ENCODE peak calls at places on chromosomes 12 and 14, in nine cellular contexts. One of them, this sample, is unnamed.

GRCh38 chr12:88951860-88952483 is 371.7 kb upstream of the KITLG start:
- DNase-seq in Calu3: no peak
- DNase-seq in AG10803: no peak
- DNase-seq in prostate gland: no peak
- DNase-seq in testis: no peak
- DNase-seq in astrocyte of the cerebellum: no peak
- DNase-seq in cardiac muscle cell: no peak
- DNase-seq in epithelial cell of esophagus: no peak
- DNase-seq in tibial artery: no peak
- DNase-seq in this sample: no peak

GRCh38 chr12:27332407-27333310 is at the start of gene BMAL2:
- DNase-seq in Calu3: peak
- DNase-seq in AG10803: peak
- DNase-seq in prostate gland: no peak
- DNase-seq in testis: peak
- DNase-seq in astrocyte of the cerebellum: no peak
- DNase-seq in cardiac muscle cell: peak
- DNase-seq in epithelial cell of esophagus: peak
- DNase-seq in tibial artery: no peak
- DNase-seq in this sample: peak

GRCh38 chr12:57772429-57773322 is at the start of gene EEF1AKMT3:
- DNase-seq in Calu3: peak
- DNase-seq in AG10803: peak
- DNase-seq in prostate gland: peak
- DNase-seq in testis: peak
- DNase-seq in astrocyte of the cerebellum: no peak
- DNase-seq in cardiac muscle cell: peak
- DNase-seq in epithelial cell of esophagus: peak
- DNase-seq in tibial artery: peak
- DNase-seq in this sample: no peak

GRCh38 chr12:64088431-64089349 is 133.4 kb downstream of the KICS2 start:
- DNase-seq in Calu3: peak
- DNase-seq in AG10803: peak
- DNase-seq in prostate gland: peak
- DNase-seq in testis: peak
- DNase-seq in astrocyte of the cerebellum: peak
- DNase-seq in cardiac muscle cell: peak
- DNase-seq in epithelial cell of esophagus: peak
- DNase-seq in tibial artery: peak
- DNase-seq in this sample: peak

GRCh38 chr12:57591567-57592325 is 754 bp downstream of the PIP4K2C start:
- DNase-seq in Calu3: peak
- DNase-seq in AG10803: peak
- DNase-seq in prostate gland: no peak
- DNase-seq in testis: peak
- DNase-seq in astrocyte of the cerebellum: no peak
- DNase-seq in cardiac muscle cell: peak
- DNase-seq in epithelial cell of esophagus: peak
- DNase-seq in tibial artery: peak
- DNase-seq in this sample: peak

GRCh38 chr14:105074601-105075053 is 9.4 kb upstream of the GPR132 start:
- DNase-seq in Calu3: no peak
- DNase-seq in AG10803: no peak
- DNase-seq in prostate gland: no peak
- DNase-seq in testis: no peak
- DNase-seq in astrocyte of the cerebellum: no peak
- DNase-seq in cardiac muscle cell: no peak
- DNase-seq in epithelial cell of esophagus: no peak
- DNase-seq in tibial artery: no peak
- DNase-seq in this sample: no peak

GRCh38 chr14:22118894-22119477 is 445.4 kb upstream of the OR4E1 start:
- DNase-seq in Calu3: no peak
- DNase-seq in AG10803: no peak
- DNase-seq in prostate gland: no peak
- DNase-seq in testis: no peak
- DNase-seq in astrocyte of the cerebellum: no peak
- DNase-seq in cardiac muscle cell: no peak
- DNase-seq in epithelial cell of esophagus: peak
- DNase-seq in tibial artery: no peak
- DNase-seq in this sample: no peak

GRCh38 chr14:91649930-91650329 is 82.0 kb downstream of the CATSPERB start:
- DNase-seq in Calu3: peak
- DNase-seq in AG10803: peak
- DNase-seq in prostate gland: peak
- DNase-seq in testis: peak
- DNase-seq in astrocyte of the cerebellum: peak
- DNase-seq in cardiac muscle cell: peak
- DNase-seq in epithelial cell of esophagus: peak
- DNase-seq in tibial artery: no peak
- DNase-seq in this sample: peak

GRCh38 chr14:90775441-90775840 is 40.8 kb downstream of the TTC7B start:
- DNase-seq in Calu3: no peak
- DNase-seq in AG10803: no peak
- DNase-seq in prostate gland: no peak
- DNase-seq in testis: no peak
- DNase-seq in astrocyte of the cerebellum: no peak
- DNase-seq in cardiac muscle cell: no peak
- DNase-seq in epithelial cell of esophagus: no peak
- DNase-seq in tibial artery: no peak
- DNase-seq in this sample: no peak

GRCh38 chr14:53002576-53002975 is 51.7 kb upstream of the FERMT2 start:
- DNase-seq in Calu3: no peak
- DNase-seq in AG10803: no peak
- DNase-seq in prostate gland: no peak
- DNase-seq in testis: peak
- DNase-seq in astrocyte of the cerebellum: no peak
- DNase-seq in cardiac muscle cell: no peak
- DNase-seq in epithelial cell of esophagus: no peak
- DNase-seq in tibial artery: no peak
- DNase-seq in this sample: peak

GRCh38 chr14:49492151-49492550 is 94.0 kb downstream of the RPS29 start:
- DNase-seq in Calu3: no peak
- DNase-seq in AG10803: no peak
- DNase-seq in prostate gland: no peak
- DNase-seq in testis: no peak
- DNase-seq in astrocyte of the cerebellum: no peak
- DNase-seq in cardiac muscle cell: no peak
- DNase-seq in epithelial cell of esophagus: no peak
- DNase-seq in tibial artery: no peak
- DNase-seq in this sample: no peak

GRCh38 chr14:99947695-99948094 is 117.5 kb upstream of the EVL start:
- DNase-seq in Calu3: no peak
- DNase-seq in AG10803: peak
- DNase-seq in prostate gland: no peak
- DNase-seq in testis: no peak
- DNase-seq in astrocyte of the cerebellum: no peak
- DNase-seq in cardiac muscle cell: no peak
- DNase-seq in epithelial cell of esophagus: peak
- DNase-seq in tibial artery: no peak
- DNase-seq in this sample: no peak

GRCh38 chr14:75128596-75128990 is 1.7 kb upstream of the NEK9 start:
- DNase-seq in Calu3: no peak
- DNase-seq in AG10803: no peak
- DNase-seq in prostate gland: no peak
- DNase-seq in testis: no peak
- DNase-seq in astrocyte of the cerebellum: no peak
- DNase-seq in cardiac muscle cell: no peak
- DNase-seq in epithelial cell of esophagus: no peak
- DNase-seq in tibial artery: no peak
- DNase-seq in this sample: no peak

GRCh38 chr14:75125617-75126016 is 1.2 kb downstream of the NEK9 start:
- DNase-seq in Calu3: no peak
- DNase-seq in AG10803: peak
- DNase-seq in prostate gland: no peak
- DNase-seq in testis: no peak
- DNase-seq in astrocyte of the cerebellum: no peak
- DNase-seq in cardiac muscle cell: no peak
- DNase-seq in epithelial cell of esophagus: peak
- DNase-seq in tibial artery: no peak
- DNase-seq in this sample: peak

GRCh38 chr14:75127903-75128595 is 1.2 kb upstream of the NEK9 start:
- DNase-seq in Calu3: no peak
- DNase-seq in AG10803: no peak
- DNase-seq in prostate gland: no peak
- DNase-seq in testis: no peak
- DNase-seq in astrocyte of the cerebellum: no peak
- DNase-seq in cardiac muscle cell: no peak
- DNase-seq in epithelial cell of esophagus: no peak
- DNase-seq in tibial artery: no peak
- DNase-seq in this sample: no peak

GRCh38 chr14:75126121-75126544 is 715 bp downstream of the NEK9 start:
- DNase-seq in Calu3: no peak
- DNase-seq in AG10803: no peak
- DNase-seq in prostate gland: no peak
- DNase-seq in testis: no peak
- DNase-seq in astrocyte of the cerebellum: no peak
- DNase-seq in cardiac muscle cell: no peak
- DNase-seq in epithelial cell of esophagus: no peak
- DNase-seq in tibial artery: no peak
- DNase-seq in this sample: no peak

GRCh38 chr14:75126679-75127473 is at the start of gene NEK9:
- DNase-seq in Calu3: peak
- DNase-seq in AG10803: peak
- DNase-seq in prostate gland: peak
- DNase-seq in testis: peak
- DNase-seq in astrocyte of the cerebellum: no peak
- DNase-seq in cardiac muscle cell: peak
- DNase-seq in epithelial cell of esophagus: peak
- DNase-seq in tibial artery: peak
- DNase-seq in this sample: peak
- TF ChIP-seq CTCF in Calu3: no peak
- TF ChIP-seq CTCF in AG10803: no peak
- TF ChIP-seq CTCF in prostate gland: no peak
- TF ChIP-seq CTCF in testis: no peak
- TF ChIP-seq CTCF in astrocyte of the cerebellum: no peak
- TF ChIP-seq CTCF in cardiac muscle cell: no peak
- TF ChIP-seq CTCF in epithelial cell of esophagus: no peak
- TF ChIP-seq CTCF in tibial artery: no peak
- TF ChIP-seq CTCF in this sample: no peak

GRCh38 chr14:87014854-87015253 is 978.1 kb downstream of the GALC start:
- DNase-seq in Calu3: no peak
- DNase-seq in AG10803: no peak
- DNase-seq in prostate gland: no peak
- DNase-seq in testis: no peak
- DNase-seq in astrocyte of the cerebellum: no peak
- DNase-seq in cardiac muscle cell: no peak
- DNase-seq in epithelial cell of esophagus: peak
- DNase-seq in tibial artery: no peak
- DNase-seq in this sample: no peak
- TF ChIP-seq CTCF in Calu3: no peak
- TF ChIP-seq CTCF in AG10803: peak
- TF ChIP-seq CTCF in prostate gland: no peak
- TF ChIP-seq CTCF in testis: no peak
- TF ChIP-seq CTCF in astrocyte of the cerebellum: no peak
- TF ChIP-seq CTCF in cardiac muscle cell: no peak
- TF ChIP-seq CTCF in epithelial cell of esophagus: peak
- TF ChIP-seq CTCF in tibial artery: no peak
- TF ChIP-seq CTCF in this sample: no peak

GRCh38 chr12:3291939-3292338 is 199.1 kb upstream of the PRMT8 start:
- DNase-seq in Calu3: no peak
- DNase-seq in AG10803: no peak
- DNase-seq in prostate gland: no peak
- DNase-seq in testis: no peak
- DNase-seq in astrocyte of the cerebellum: no peak
- DNase-seq in cardiac muscle cell: no peak
- DNase-seq in epithelial cell of esophagus: no peak
- DNase-seq in tibial artery: no peak
- DNase-seq in this sample: no peak

GRCh38 chr12:3293013-3293412 is 198.0 kb upstream of the PRMT8 start:
- DNase-seq in Calu3: no peak
- DNase-seq in AG10803: no peak
- DNase-seq in prostate gland: no peak
- DNase-seq in testis: no peak
- DNase-seq in astrocyte of the cerebellum: no peak
- DNase-seq in cardiac muscle cell: no peak
- DNase-seq in epithelial cell of esophagus: no peak
- DNase-seq in tibial artery: no peak
- DNase-seq in this sample: no peak

GRCh38 chr12:3294481-3294911 is 196.5 kb upstream of the PRMT8 start:
- DNase-seq in Calu3: no peak
- DNase-seq in AG10803: no peak
- DNase-seq in prostate gland: no peak
- DNase-seq in testis: no peak
- DNase-seq in astrocyte of the cerebellum: no peak
- DNase-seq in cardiac muscle cell: no peak
- DNase-seq in epithelial cell of esophagus: no peak
- DNase-seq in tibial artery: no peak
- DNase-seq in this sample: no peak

GRCh38 chr12:3295225-3295624 is 195.8 kb upstream of the PRMT8 start:
- DNase-seq in Calu3: no peak
- DNase-seq in AG10803: no peak
- DNase-seq in prostate gland: no peak
- DNase-seq in testis: no peak
- DNase-seq in astrocyte of the cerebellum: no peak
- DNase-seq in cardiac muscle cell: no peak
- DNase-seq in epithelial cell of esophagus: no peak
- DNase-seq in tibial artery: no peak
- DNase-seq in this sample: no peak

DNA sequence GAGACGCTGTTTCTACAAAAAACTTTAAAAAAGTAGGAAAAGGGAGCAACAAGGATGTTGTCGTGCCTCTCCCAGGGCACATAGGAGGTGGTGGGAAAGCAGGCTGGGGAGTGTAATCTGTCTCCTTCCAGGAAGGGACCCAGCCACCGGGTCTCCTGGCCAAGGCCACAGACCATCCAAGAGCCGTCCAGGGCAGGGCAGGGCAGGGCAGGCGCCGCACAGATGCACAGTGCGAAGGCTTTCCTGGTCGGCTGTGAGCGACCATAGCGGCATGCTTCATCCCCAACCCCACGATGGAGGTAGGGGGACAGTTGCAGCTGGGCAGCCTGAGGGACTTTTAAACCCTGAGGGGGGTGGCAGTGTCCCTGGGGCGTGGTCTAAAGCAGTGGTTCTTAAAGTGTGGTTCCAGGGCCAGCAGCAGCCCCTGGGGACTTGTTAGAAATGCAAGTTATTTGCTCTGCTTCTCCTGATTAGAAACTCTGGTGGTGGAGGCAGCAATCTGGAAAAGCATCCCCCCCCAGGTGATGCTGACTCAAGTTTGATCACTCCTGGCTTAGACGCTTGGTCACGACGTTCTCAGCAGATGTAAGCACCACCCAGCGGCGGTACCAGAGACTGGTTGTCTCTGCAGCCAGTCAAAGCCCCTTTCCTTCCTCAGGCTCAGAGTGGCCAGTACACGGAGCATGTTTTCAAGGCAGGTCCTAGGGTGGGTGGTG is 197.4 kb upstream of the PRMT8 start:
- DNase-seq in Calu3: no peak
- DNase-seq in AG10803: peak
- DNase-seq in prostate gland: no peak
- DNase-seq in testis: peak
- DNase-seq in astrocyte of the cerebellum: no peak
- DNase-seq in cardiac muscle cell: no peak
- DNase-seq in epithelial cell of esophagus: peak
- DNase-seq in tibial artery: no peak
- DNase-seq in this sample: peak
- TF ChIP-seq CTCF in Calu3: no peak
- TF ChIP-seq CTCF in AG10803: peak
- TF ChIP-seq CTCF in prostate gland: no peak
- TF ChIP-seq CTCF in testis: no peak
- TF ChIP-seq CTCF in astrocyte of the cerebellum: peak
- TF ChIP-seq CTCF in cardiac muscle cell: peak
- TF ChIP-seq CTCF in epithelial cell of esophagus: no peak
- TF ChIP-seq CTCF in tibial artery: no peak
- TF ChIP-seq CTCF in this sample: no peak

GRCh38 chr12:26158078-26158764 is 33.4 kb upstream of the BHLHE41 start:
- DNase-seq in Calu3: peak
- DNase-seq in AG10803: no peak
- DNase-seq in prostate gland: no peak
- DNase-seq in testis: no peak
- DNase-seq in astrocyte of the cerebellum: no peak
- DNase-seq in cardiac muscle cell: no peak
- DNase-seq in epithelial cell of esophagus: peak
- DNase-seq in tibial artery: no peak
- DNase-seq in this sample: peak
- TF ChIP-seq CTCF in Calu3: no peak
- TF ChIP-seq CTCF in AG10803: no peak
- TF ChIP-seq CTCF in prostate gland: no peak
- TF ChIP-seq CTCF in testis: no peak
- TF ChIP-seq CTCF in astrocyte of the cerebellum: peak
- TF ChIP-seq CTCF in cardiac muscle cell: no peak
- TF ChIP-seq CTCF in epithelial cell of esophagus: peak
- TF ChIP-seq CTCF in tibial artery: no peak
- TF ChIP-seq CTCF in this sample: no peak